ENCODE peak calls at places on chromosome 9, in nine cellular contexts. E, W, Q, P, G, F, R, H and S are unnamed samples.

GRCh38 chr9:105697871-105698270 is 3.5 kb downstream of the TMEM38B start:
- DNase-seq in R (no peak), H (no peak), G (no peak), F (peak; percentile 54), W (no peak), E (no peak), P (no peak), Q (peak; percentile 4), S (no peak)

GRCh38 chr9:136204838-136205706 is at the start of gene LHX3:
- DNase-seq in R (peak; percentile 12), F (no peak), Q (no peak), P (no peak), E (no peak), W (no peak), H (peak; percentile 62), G (no peak), S (no peak)

GRCh38 chr9:132015866-132016265 is 63.8 kb downstream of the MED27 start:
- DNase-seq in W (no peak), H (no peak), P (no peak), E (no peak), R (no peak), G (no peak), F (no peak), Q (no peak), S (no peak)

GRCh38 chr9:128011071-128011817 is 30.5 kb upstream of the EEIG1 start:
- DNase-seq in R (no peak), F (no peak), E (peak; percentile 35), Q (peak; percentile 23), P (no peak), W (peak; percentile 59), G (no peak), H (no peak), S (no peak)

GRCh38 chr9:134735441-134736175 is 94.0 kb downstream of the COL5A1 start:
- DNase-seq in G (no peak), E (no peak), Q (no peak), H (no peak), F (no peak), P (no peak), W (peak; percentile 83), R (no peak), S (no peak)

GRCh38 chr9:77417570-77417969 is 230.6 kb downstream of the GNA14 start:
- DNase-seq in P (no peak), Q (peak; percentile 98), W (no peak), F (peak; percentile 27), G (no peak), E (peak; percentile 47), R (no peak), H (no peak), S (no peak)

GRCh38 chr9:107890921-107891465 is 401.4 kb upstream of the KLF4 start:
- DNase-seq in Q (no peak), E (no peak), F (no peak), G (no peak), W (no peak), H (no peak), R (no peak), P (no peak), S (peak; percentile 88)

GRCh38 chr9:134361843-134362414 is 35.7 kb downstream of the RXRA start:
- DNase-seq in F (no peak), Q (no peak), P (no peak), H (no peak), W (no peak), R (no peak), E (no peak), G (no peak), S (no peak)

GRCh38 chr9:125829743-125830142 is 82.6 kb downstream of the PBX3 start:
- DNase-seq in F (no peak), E (peak; percentile 45), Q (peak; percentile 3), G (no peak), R (peak; percentile 48), W (no peak), P (no peak), H (no peak), S (no peak)

GRCh38 chr9:111037744-111038335 is 430 bp downstream of the LPAR1 start:
- DNase-seq in F (no peak), P (no peak), E (no peak), Q (peak; percentile 40), G (peak; percentile 56), H (peak; percentile 60), W (peak; percentile 55), R (no peak), S (peak; percentile 30)

GRCh38 chr9:89021154-89021803 is 30.0 kb downstream of the S1PR3 start:
- DNase-seq in H (no peak), Q (peak; percentile 79), W (peak; percentile 49), E (no peak), R (no peak), P (peak; percentile 60), F (peak; percentile 87), G (peak; percentile 41), S (peak; percentile 93)

GRCh38 chr9:28758346-28758745 is 1185.1 kb upstream of the C9orf72 start:
- DNase-seq in W (no peak), H (no peak), G (no peak), F (no peak), P (no peak), Q (no peak), R (no peak), E (no peak), S (no peak)

GRCh38 chr9:95570150-95570549 is 53.4 kb upstream of the PTCH1 start:
- DNase-seq in Q (peak; percentile 13), R (no peak), P (peak; percentile 14), F (peak; percentile 39), W (no peak), H (no peak), G (no peak), E (no peak), S (no peak)

GRCh38 chr9:125631391-125632085 is 75.5 kb downstream of the MAPKAP1 start:
- DNase-seq in E (peak; percentile 42), R (no peak), H (no peak), G (peak; percentile 13), F (peak; percentile 48), Q (peak; percentile 53), W (no peak), P (peak; percentile 32), S (peak; percentile 44)